ENCODE peak calls at places on chromosomes 13 and 19, in seven cellular contexts. W is GM23248; G is tibial nerve; V is CD8-positive, alpha-beta memory T cell; C is IMR-90; P is Caco-2; J is K562. T is an unnamed sample. For H3K9me3, the result is how much of the 10 kb centered on the place peaks cover.

GRCh38 chr13:43664700-43665191 is 122.0 kb downstream of the ENOX1 start:
- DNase-seq in G (no peak), J (no peak), W (peak), C (peak), P (peak), V (no peak), T (peak)

GRCh38 chr19:16070366-16070990 is 5.8 kb upstream of the TPM4 start:
- DNase-seq in V (peak), G (no peak), W (peak), J (peak), C (no peak), P (no peak), T (no peak)

GRCh38 chr13:94188173-94188869 is 291.2 kb downstream of the DCT start:
- DNase-seq in J (no peak), W (no peak), G (no peak), P (no peak), V (no peak), C (no peak), T (no peak)

GRCh38 chr19:52566588-52566987 is 3.5 kb upstream of the ZNF701 start:
- DNase-seq in C (peak), V (no peak), G (no peak), J (peak), P (no peak), W (peak), T (no peak)

GRCh38 chr13:85204668-85205344 is 594.4 kb downstream of the SLITRK6 start:
- DNase-seq in P (no peak), V (no peak), J (no peak), C (no peak), W (no peak), G (no peak), T (no peak)

GRCh38 chr19:309206-309565 is 18.0 kb upstream of the PLPP2 start:
- DNase-seq in J (no peak), V (no peak), C (no peak), P (no peak), G (no peak), W (no peak), T (no peak)

GRCh38 chr19:38741670-38742069 is 2.6 kb downstream of the CAPN12 start:
- DNase-seq in W (no peak), G (no peak), C (no peak), P (peak), J (no peak), V (no peak), T (no peak)

GRCh38 chr13:26449063-26449848 is 108.2 kb upstream of the WASF3 start:
- DNase-seq in J (no peak), W (peak), V (no peak), P (peak), G (no peak), C (peak), T (no peak)

GRCh38 chr19:56840452-56841193 is at the start of the genes PEG3 and ZIM2:
- DNase-seq in J (no peak), W (peak), P (no peak), V (no peak), G (no peak), C (no peak), T (no peak)

GRCh38 chr19:52007436-52007804 is 591 bp downstream of the ZNF615 start:
- DNase-seq in J (no peak), C (no peak), G (peak), W (peak), V (no peak), P (no peak), T (peak)

GRCh38 chr19:5268801-5269200 is 71.8 kb downstream of the PTPRS start:
- DNase-seq in W (no peak), V (no peak), J (peak), C (no peak), G (no peak), P (no peak), T (no peak)

GRCh38 chr13:44354322-44354721 is 19.3 kb upstream of the SERP2 start:
- DNase-seq in W (no peak), C (no peak), J (no peak), G (no peak), P (no peak), V (no peak), T (no peak)

GRCh38 chr19:57068921-57069697 is 50.7 kb upstream of the USP29 start:
- DNase-seq in C (no peak), G (no peak), J (no peak), V (no peak), P (no peak), W (no peak), T (no peak)

GRCh38 chr13:95087746-95088305 is 213.4 kb downstream of the ABCC4 start:
- DNase-seq in P (peak), C (peak), J (no peak), G (no peak), W (peak), V (no peak), T (no peak)

GRCh38 chr13:46040763-46041162 is 11.8 kb downstream of the ZC3H13 start:
- DNase-seq in G (no peak), C (no peak), P (no peak), W (no peak), V (no peak), J (no peak), T (no peak)

GRCh38 chr19:55838251-55838650 is 1.9 kb downstream of the NLRP4 start:
- DNase-seq in C (no peak), W (no peak), V (no peak), G (no peak), J (no peak), P (no peak), T (no peak)

GRCh38 chr19:55836340-55836739 is at the start of gene NLRP4:
- DNase-seq in W (no peak), V (no peak), P (no peak), J (peak), C (no peak), G (no peak), T (no peak)

GRCh38 chr19:55838906-55839305 is 2.6 kb downstream of the NLRP4 start:
- DNase-seq in C (no peak), P (no peak), G (no peak), W (no peak), J (no peak), V (no peak), T (no peak)
- H3K9me3 ChIP-seq in C (under half), P (under half), G (under half), W (under half), J (under half), V (under half), T (under half)

DNA sequence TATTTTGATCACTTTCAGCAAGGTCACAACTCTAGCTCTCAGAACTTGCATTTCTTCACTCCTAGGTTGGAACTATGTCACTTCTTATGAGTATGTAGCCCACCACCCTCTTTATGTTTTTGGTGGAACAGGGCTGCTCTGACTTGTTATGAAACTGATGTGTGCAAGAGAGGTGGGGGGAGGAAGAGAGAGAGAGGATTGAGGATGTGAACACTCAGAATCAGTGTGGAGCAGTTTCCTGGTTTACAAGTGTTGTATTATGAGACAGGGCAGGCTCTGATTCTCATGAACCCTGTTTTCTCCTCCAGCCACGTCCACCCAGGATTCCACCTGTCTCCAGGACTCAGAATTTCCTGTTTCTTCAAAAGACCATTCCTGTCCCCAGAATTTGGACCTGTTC is 16.1 kb downstream of the ZNF317 start:
- DNase-seq in J (no peak), W (no peak), V (no peak), G (no peak), P (no peak), C (no peak), T (no peak)
- H3K9me3 ChIP-seq in J (under half), W (under half), V (under half), G (under half), P (under half), C (half or more), T (under half)

DNA sequence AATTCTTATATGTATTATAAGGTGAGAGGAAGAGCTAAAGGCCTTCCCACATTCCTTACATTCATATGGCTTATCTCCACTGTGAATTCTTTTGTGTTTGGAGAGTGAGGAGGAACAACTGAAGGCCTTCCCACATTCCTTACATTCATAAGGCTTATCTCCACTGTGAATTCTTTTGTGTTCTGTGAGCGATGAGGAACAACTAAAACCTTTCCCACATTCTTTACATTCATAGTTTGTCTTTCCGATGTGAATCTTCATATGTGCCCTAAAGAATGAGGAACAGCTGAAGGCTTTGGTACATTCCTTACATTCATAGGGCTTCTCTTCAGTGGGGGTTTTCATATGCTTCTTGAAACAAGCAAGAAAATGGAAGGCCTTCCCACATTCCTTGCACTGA is 13.3 kb downstream of the ZNF699 start:
- DNase-seq in W (no peak), G (no peak), V (no peak), J (no peak), P (no peak), C (no peak), T (no peak)
- H3K9me3 ChIP-seq in W (under half), G (under half), V (half or more), J (under half), P (under half), C (half or more), T (under half)

DNA sequence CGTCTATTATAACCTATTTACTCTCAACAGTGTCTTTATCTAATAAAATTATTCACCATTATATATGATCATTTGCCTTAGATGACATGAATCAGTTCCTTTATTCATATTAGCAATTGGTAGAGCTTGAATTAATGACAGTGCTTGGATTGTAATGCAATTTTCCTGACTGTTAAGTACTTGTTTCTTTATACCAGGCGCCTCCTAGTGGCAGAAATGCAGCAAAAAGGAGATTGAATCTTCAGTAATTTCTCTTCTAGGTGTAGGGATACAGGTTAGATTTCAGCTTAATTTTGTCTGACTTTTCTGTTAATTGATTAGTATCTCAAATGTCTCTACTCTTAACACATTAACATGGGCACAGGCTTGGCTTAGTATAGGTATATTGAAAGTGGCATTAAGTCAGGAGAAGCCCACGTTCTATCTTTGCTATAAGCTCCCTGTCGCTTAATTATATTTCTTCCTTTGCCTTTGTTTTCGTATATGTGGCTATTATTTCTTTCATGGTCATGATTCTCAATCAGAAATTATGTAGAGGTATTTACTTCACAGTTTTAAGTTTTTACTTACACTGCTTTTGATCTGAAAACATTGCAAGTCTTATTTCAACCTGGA is 9.1 kb upstream of the LHFPL6 start:
- DNase-seq in V (peak), C (peak), J (peak), W (peak), G (peak), P (peak), T (peak)
- H3K9me3 ChIP-seq in V (under half), C (under half), J (under half), W (under half), G (under half), P (under half), T (under half)